ENCODE peak calls at places on chromosomes 4 and X, in four cellular contexts. O, B, G and Q are unnamed samples.

GRCh38 chr4:31692407-31692940 is 972.3 kb downstream of the PCDH7 start:
- DNase-seq in G (no peak), O (no peak), B (no peak), Q (no peak)

GRCh38 chr4:39043697-39044363 is 11.6 kb upstream of the TMEM156 start:
- DNase-seq in B (no peak), O (no peak), G (peak), Q (no peak)

GRCh38 chr4:118318931-118319330 is 33.9 kb downstream of the PRSS12 start:
- DNase-seq in G (no peak), O (no peak), B (no peak), Q (no peak)

GRCh38 chrX:136185409-136186022 is 38.2 kb downstream of the FHL1 start:
- DNase-seq in G (peak), B (no peak), O (no peak), Q (no peak)

GRCh38 chr4:83771113-83771705 is 235.3 kb downstream of the GPAT3 start:
- DNase-seq in O (no peak), G (peak), B (no peak), Q (no peak)

GRCh38 chrX:38052096-38052495 is 45.7 kb downstream of the SYTL5 start:
- DNase-seq in G (peak), B (no peak), O (no peak), Q (no peak)

GRCh38 chr4:86664959-86665358 is 70.8 kb downstream of the PTPN13 start:
- DNase-seq in O (no peak), G (peak), B (no peak), Q (no peak)

GRCh38 chrX:153646620-153647373 is at the start of gene DUSP9:
- DNase-seq in G (no peak), B (no peak), O (no peak), Q (no peak)

GRCh38 chrX:150546711-150547153 is 21.7 kb upstream of the MTM1 start:
- DNase-seq in B (peak), G (no peak), O (peak), Q (no peak)

GRCh38 chr4:76723916-76724315 is 174.0 kb downstream of the SOWAHB start:
- DNase-seq in G (peak), O (no peak), B (no peak), Q (no peak)

GRCh38 chr4:114250439-114250891 is 271.0 kb upstream of the ARSJ start:
- DNase-seq in B (no peak), G (peak), O (no peak), Q (no peak)

GRCh38 chr4:38065900-38066299 is 105.7 kb downstream of the PTTG2 start:
- DNase-seq in G (no peak), O (no peak), B (no peak), Q (no peak)

GRCh38 chr4:103075435-103075893 is 1.1 kb downstream of the SLC9B2 start:
- DNase-seq in B (no peak), O (no peak), G (peak), Q (no peak)

GRCh38 chr4:84879651-84880200 is 86.8 kb downstream of the WDFY3 start:
- DNase-seq in O (no peak), G (peak), B (no peak), Q (no peak)

GRCh38 chr4:176635372-176636261 is 157.1 kb downstream of the VEGFC start:
- DNase-seq in O (no peak), G (peak), B (no peak), Q (no peak)

GRCh38 chr4:112223956-112224355 is 7.6 kb upstream of the AP1AR start:
- DNase-seq in B (no peak), O (no peak), G (no peak), Q (no peak)

GRCh38 chr4:46389301-46389761 is 597 bp downstream of the GABRA2 start:
- DNase-seq in B (no peak), O (no peak), G (no peak), Q (no peak)

GRCh38 chrX:71532078-71532752 is 689 bp upstream of the OGT start:
- DNase-seq in G (peak), O (peak), B (peak), Q (peak)

GRCh38 chrX:23803931-23804381 is 21.0 kb downstream of the SAT1 start:
- DNase-seq in O (no peak), G (peak), B (no peak), Q (no peak)

GRCh38 chr4:152970102-152970820 is 34.1 kb downstream of the FHDC1 start:
- DNase-seq in G (peak), B (no peak), O (no peak), Q (no peak)

GRCh38 chrX:72110051-72110926 is 21.4 kb downstream of the RTL5 start:
- DNase-seq in G (no peak), O (no peak), B (no peak), Q (no peak)

GRCh38 chr4:123701046-123701445 is 304.5 kb downstream of the SPRY1 start:
- DNase-seq in O (no peak), B (no peak), G (peak), Q (no peak)

GRCh38 chr4:185471235-185472062 is at the start of gene CCDC110:
- DNase-seq in B (peak), O (peak), G (peak), Q (peak)
- TF ChIP-seq CTCF in B (peak), O (peak), G (peak), Q (peak)

GRCh38 chr4:65670331-65671031 is at the start of gene EPHA5:
- DNase-seq in O (no peak), B (no peak), G (peak), Q (no peak)
- TF ChIP-seq CTCF in O (no peak), B (no peak), G (peak), Q (no peak)

GRCh38 chr4:183837222-183837621 is 67.9 kb upstream of the STOX2 start:
- DNase-seq in G (no peak), B (no peak), O (no peak), Q (no peak)

GRCh38 chr4:183840311-183840710 is 64.8 kb upstream of the STOX2 start:
- DNase-seq in G (peak), B (peak), O (peak), Q (no peak)

GRCh38 chr4:183842134-183842838 is 62.8 kb upstream of the STOX2 start:
- DNase-seq in G (no peak), B (no peak), O (no peak), Q (no peak)

GRCh38 chr4:183841001-183841400 is 64.1 kb upstream of the STOX2 start:
- DNase-seq in O (no peak), B (no peak), G (no peak), Q (no peak)

GRCh38 chr4:183838987-183839712 is 66.0 kb upstream of the STOX2 start:
- DNase-seq in O (no peak), B (no peak), G (peak), Q (no peak)
- TF ChIP-seq CTCF in O (no peak), B (no peak), G (peak), Q (no peak)

DNA sequence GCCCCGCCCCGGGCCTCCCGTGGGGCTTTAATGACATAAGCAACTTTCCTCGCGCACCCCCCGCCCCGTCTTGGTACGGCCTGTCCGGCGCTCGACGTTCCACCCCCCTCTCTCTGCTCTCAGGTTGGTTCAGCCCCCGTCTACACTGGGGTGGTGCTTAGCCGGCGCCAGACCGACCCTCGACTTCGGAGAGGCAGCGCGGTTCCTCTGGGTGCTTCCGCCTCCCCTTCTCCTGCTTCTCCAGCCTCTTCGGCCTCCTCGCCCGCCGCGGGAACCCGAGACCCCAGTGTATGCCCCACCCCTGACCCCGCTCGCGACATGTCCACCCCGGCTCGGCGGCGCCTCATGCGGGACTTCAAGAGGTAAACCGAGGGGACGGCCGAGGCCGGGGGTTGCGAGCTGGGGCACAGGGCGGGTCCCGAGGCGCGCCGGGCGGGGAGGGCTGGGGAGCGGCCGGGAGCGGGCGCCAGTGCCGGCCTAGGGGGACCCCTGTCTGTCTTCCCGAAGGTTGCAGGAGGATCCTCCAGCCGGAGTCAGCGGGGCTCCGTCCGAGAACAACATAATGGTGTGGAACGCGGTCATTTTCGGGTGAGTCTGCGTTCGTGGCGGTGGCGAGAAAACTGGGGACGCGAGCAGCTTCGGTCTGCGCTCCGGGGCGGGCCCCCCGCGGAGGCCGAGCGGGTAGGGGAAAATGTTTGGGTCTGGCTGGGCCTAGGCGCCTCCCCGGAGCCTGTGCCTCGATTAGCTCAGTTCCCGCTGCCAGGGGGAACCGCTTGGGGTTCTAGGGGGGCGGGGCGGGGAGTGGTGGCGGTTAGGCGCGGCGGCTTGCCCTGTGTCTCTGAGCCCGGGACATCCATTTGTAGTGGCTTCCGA is at the start of gene UBE2A:
- DNase-seq in B (peak), O (peak), G (peak), Q (peak)
- TF ChIP-seq CTCF in B (no peak), O (no peak), G (peak), Q (no peak)

GRCh38 chr4:24810016-24810415 is 14.6 kb downstream of the SOD3 start:
- DNase-seq in B (no peak), G (peak), O (no peak), Q (no peak)

GRCh38 chr4:24808955-24809354 is 13.6 kb downstream of the SOD3 start:
- DNase-seq in B (no peak), O (no peak), G (no peak), Q (no peak)

GRCh38 chr4:24808261-24808660 is 12.9 kb downstream of the SOD3 start:
- DNase-seq in B (no peak), G (no peak), O (no peak), Q (no peak)

GRCh38 chr4:24807611-24808010 is 12.2 kb downstream of the SOD3 start:
- DNase-seq in O (no peak), G (no peak), B (no peak), Q (no peak)

GRCh38 chr4:24809376-24809775 is 14.0 kb downstream of the SOD3 start:
- DNase-seq in O (no peak), B (no peak), G (no peak), Q (no peak)
- TF ChIP-seq CTCF in O (no peak), B (no peak), G (no peak), Q (no peak)

GRCh38 chrX:140524556-140524955 is 19.7 kb upstream of the SOX3 start:
- DNase-seq in G (peak), B (no peak), O (no peak), Q (no peak)

GRCh38 chrX:140521393-140521792 is 16.5 kb upstream of the SOX3 start:
- DNase-seq in B (no peak), G (no peak), O (no peak), Q (no peak)

GRCh38 chrX:140525448-140525847 is 20.6 kb upstream of the SOX3 start:
- DNase-seq in G (peak), B (no peak), O (no peak), Q (no peak)

DNA sequence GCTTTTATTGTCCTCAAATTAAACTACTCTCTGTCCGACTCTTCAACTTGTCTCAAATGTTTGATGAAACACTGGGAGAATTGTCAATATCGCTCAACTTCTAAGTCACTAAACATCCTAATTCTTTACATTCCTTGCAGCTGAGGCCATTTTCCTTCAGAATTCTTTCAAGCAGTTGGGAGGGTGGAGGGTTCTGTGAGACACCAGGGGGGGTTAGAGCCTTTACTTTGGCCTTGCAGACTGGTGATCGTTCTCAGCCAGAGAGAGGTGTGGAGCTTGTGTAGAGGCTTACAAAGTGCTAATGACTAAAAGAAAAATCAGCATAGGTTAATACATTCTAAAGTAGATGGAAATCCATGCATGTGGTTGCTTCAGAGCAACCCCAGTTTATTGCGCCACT is 21.3 kb upstream of the SOX3 start:
- DNase-seq in G (peak), B (no peak), O (no peak), Q (no peak)
- TF ChIP-seq CTCF in G (no peak), B (no peak), O (no peak), Q (no peak)

DNA sequence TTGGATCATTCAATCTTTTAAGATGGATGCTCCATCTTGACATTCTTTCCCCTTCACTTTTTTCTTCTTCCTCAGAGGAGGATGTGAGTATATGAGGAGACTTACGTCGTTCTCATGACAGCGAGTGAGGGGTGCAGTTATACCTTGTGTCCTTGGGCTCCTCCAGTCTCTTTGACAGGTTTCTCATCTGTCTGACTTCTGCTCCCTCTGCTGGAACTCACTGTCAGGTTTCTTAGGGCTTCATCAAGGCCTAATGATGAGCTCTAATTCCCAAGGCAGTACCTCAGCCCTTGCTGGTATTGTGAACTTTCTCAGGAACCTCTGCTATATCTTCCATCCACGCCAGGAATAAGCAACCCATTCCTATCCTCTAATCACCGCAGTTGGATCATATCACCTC is 237.8 kb upstream of the ADGRL3 start:
- DNase-seq in B (no peak), G (no peak), O (no peak), Q (no peak)
- TF ChIP-seq CTCF in B (no peak), G (no peak), O (no peak), Q (no peak)